ENCODE peak calls at places on chromosome 22, in five cellular contexts. Y is Caki2; C is stimulated activated CD8-positive, alpha-beta memory T cell treated with anti-CD3 and anti-CD28 coated beads, Interleukin-7, amount 100 ng/mL, for 1 hour; M is fibroblast of lung; Z is Daoy. I is an unnamed sample.

GRCh38 chr22:44759430-44760310 is 7.3 kb downstream of the ARHGAP8 start:
- DNase-seq in Y (no peak), C (no peak), M (no peak), Z (no peak), I (peak)

GRCh38 chr22:24109649-24110048 is 71.6 kb upstream of the SUSD2 start:
- DNase-seq in Y (no peak), C (no peak), M (no peak), Z (no peak), I (no peak)

GRCh38 chr22:30650508-30651116 is 15.0 kb downstream of the SLC35E4 start:
- DNase-seq in Y (no peak), C (no peak), M (no peak), Z (no peak), I (no peak)

GRCh38 chr22:26658671-26659478 is 1.5 kb downstream of the MIAT start:
- DNase-seq in Y (peak), C (peak), M (peak), Z (peak), I (peak)

GRCh38 chr22:19270873-19271272 is 20.6 kb downstream of the CLTCL1 start:
- DNase-seq in Y (no peak), C (no peak), M (no peak), Z (no peak), I (no peak)

GRCh38 chr22:30867746-30868662 is 100.6 kb downstream of the MORC2 start:
- DNase-seq in Y (no peak), C (no peak), M (no peak), Z (no peak), I (peak)

GRCh38 chr22:45852826-45853225 is 124.1 kb downstream of the WNT7B start:
- DNase-seq in Y (no peak), C (no peak), M (no peak), Z (no peak), I (no peak)

GRCh38 chr22:21760640-21761039 is 25.0 kb upstream of the YPEL1 start:
- DNase-seq in Y (no peak), C (no peak), M (peak), Z (peak), I (no peak)

GRCh38 chr22:18968011-18968749 is 32.1 kb upstream of the PRODH start:
- DNase-seq in Y (no peak), C (no peak), M (no peak), Z (peak), I (peak)

GRCh38 chr22:37021710-37022482 is 2.4 kb downstream of the MPST start:
- DNase-seq in Y (no peak), C (peak), M (peak), Z (peak), I (peak)

GRCh38 chr22:23138584-23139469 is 3.0 kb downstream of the RSPH14 start:
- DNase-seq in Y (no peak), C (no peak), M (no peak), Z (no peak), I (no peak)

GRCh38 chr22:49514656-49515055 is 313.0 kb downstream of the BRD1 start:
- DNase-seq in Y (peak), C (no peak), M (no peak), Z (no peak), I (peak)

GRCh38 chr22:20646377-20646776 is 127.5 kb upstream of the SERPIND1 start:
- DNase-seq in Y (no peak), C (no peak), M (no peak), Z (no peak), I (no peak)

GRCh38 chr22:47374901-47375575 is 612.6 kb downstream of the TBC1D22A start:
- DNase-seq in Y (no peak), C (no peak), M (no peak), Z (no peak), I (no peak)

GRCh38 chr22:42320463-42321416 is 50.3 kb upstream of the TCF20 start:
- DNase-seq in Y (no peak), C (no peak), M (no peak), Z (no peak), I (no peak)

GRCh38 chr22:31451709-31452571 is 37.7 kb downstream of the EIF4ENIF1 start:
- DNase-seq in Y (peak), C (no peak), M (peak), Z (peak), I (peak)

GRCh38 chr22:17398159-17398558 is 28.9 kb downstream of the CECR2 start:
- DNase-seq in Y (peak), C (no peak), M (no peak), Z (peak), I (no peak)

GRCh38 chr22:25475554-25476022 is 88.9 kb upstream of the GRK3 start:
- DNase-seq in Y (peak), C (no peak), M (peak), Z (peak), I (no peak)

GRCh38 chr22:20677684-20678242 is 96.2 kb upstream of the SERPIND1 start:
- DNase-seq in Y (no peak), C (no peak), M (no peak), Z (no peak), I (no peak)

GRCh38 chr22:44336962-44337657 is 24.4 kb upstream of the SHISAL1 start:
- DNase-seq in Y (no peak), C (no peak), M (no peak), Z (no peak), I (no peak)

GRCh38 chr22:44201556-44202129 is 20.9 kb downstream of the PARVG start:
- DNase-seq in Y (no peak), C (no peak), M (no peak), Z (no peak), I (no peak)

GRCh38 chr22:21778705-21779363 is 43.2 kb upstream of the YPEL1 start:
- DNase-seq in Y (no peak), C (no peak), M (peak), Z (peak), I (no peak)

GRCh38 chr22:32325811-32326237 is 31.8 kb upstream of the RFPL3 start:
- DNase-seq in Y (no peak), C (no peak), M (no peak), Z (no peak), I (peak)

GRCh38 chr22:20983081-20983745 is 1.1 kb downstream of the LZTR1 start:
- DNase-seq in Y (no peak), C (no peak), M (no peak), Z (no peak), I (no peak)

GRCh38 chr22:41561788-41562187 is 978 bp downstream of the CSDC2 start:
- DNase-seq in Y (no peak), C (no peak), M (no peak), Z (no peak), I (peak)

GRCh38 chr22:44671742-44672141 is 30.3 kb upstream of the PRR5 start:
- DNase-seq in Y (peak), C (no peak), M (peak), Z (no peak), I (peak)

GRCh38 chr22:44862981-44863860 is 110.8 kb downstream of the ARHGAP8 start:
- DNase-seq in Y (peak), C (no peak), M (no peak), Z (peak), I (peak)

GRCh38 chr22:42279425-42280020 is 9.1 kb upstream of the TCF20 start:
- DNase-seq in Y (no peak), C (no peak), M (no peak), Z (no peak), I (peak)

GRCh38 chr22:32469799-32470212 is 4.8 kb upstream of the FBXO7 start:
- DNase-seq in Y (peak), C (no peak), M (peak), Z (peak), I (peak)

GRCh38 chr22:44505796-44506354 is 7.8 kb upstream of the RTL6 start:
- DNase-seq in Y (no peak), C (no peak), M (no peak), Z (no peak), I (no peak)

I was measured in H7.